ENCODE peak calls at places on chromosomes 12 and 14, in ten cellular contexts. F is HL-60, B is stomach, A is endothelial cell of umbilical vein, T is Panc1, U is suprapubic skin, H is breast epithelium, V is upper lobe of left lung, S is HCT116, D is GM23338. W is an unnamed sample.

GRCh38 chr14:45838597-45838996 is 585.6 kb upstream of the MIS18BP1 start:
- DNase-seq in F (no peak), B (no peak), A (no peak), T (no peak), U (no peak), H (no peak), V (no peak), S (no peak), D (peak), W (no peak)

GRCh38 chr14:88299865-88300264 is 23.2 kb downstream of the KCNK10 start:
- DNase-seq in F (no peak), B (no peak), A (no peak), T (no peak), U (no peak), H (no peak), V (no peak), S (no peak), D (no peak), W (no peak)

GRCh38 chr12:88781909-88782308 is 201.6 kb upstream of the KITLG start:
- DNase-seq in F (no peak), B (no peak), A (no peak), T (no peak), U (no peak), H (no peak), V (no peak), S (no peak), D (no peak), W (no peak)

GRCh38 chr12:125797421-125798175 is 732.4 kb downstream of the AACS start:
- DNase-seq in F (no peak), B (no peak), A (no peak), T (no peak), U (no peak), H (no peak), V (no peak), S (no peak), D (no peak), W (no peak)

GRCh38 chr12:69500631-69501030 is 30.4 kb downstream of the FRS2 start:
- DNase-seq in F (no peak), B (no peak), A (no peak), T (no peak), U (no peak), H (no peak), V (no peak), S (no peak), D (no peak), W (no peak)

GRCh38 chr12:59401862-59402261 is 194.0 kb upstream of the SLC16A7 start:
- DNase-seq in F (no peak), B (no peak), A (no peak), T (no peak), U (no peak), H (no peak), V (no peak), S (no peak), D (no peak), W (no peak)

GRCh38 chr12:5633102-5633501 is 201.2 kb downstream of the NTF3 start:
- DNase-seq in F (no peak), B (no peak), A (no peak), T (no peak), U (no peak), H (no peak), V (no peak), S (no peak), D (no peak), W (no peak)

GRCh38 chr12:116600959-116601358 is 41.8 kb downstream of the MAP1LC3B2 start:
- DNase-seq in F (no peak), B (no peak), A (no peak), T (no peak), U (no peak), H (no peak), V (no peak), S (no peak), D (no peak), W (no peak)

GRCh38 chr14:56801920-56802319 is 8.4 kb downstream of the OTX2 start:
- DNase-seq in F (no peak), B (no peak), A (no peak), T (no peak), U (no peak), H (no peak), V (no peak), S (no peak), D (no peak), W (no peak)

GRCh38 chr14:105525861-105526780 is at the start of gene TMEM121:
- DNase-seq in F (no peak), B (no peak), A (no peak), T (no peak), U (no peak), H (no peak), V (no peak), S (no peak), D (peak), W (peak)

GRCh38 chr12:27434673-27435565 is 11.6 kb upstream of the SMCO2 start:
- DNase-seq in F (peak), B (no peak), A (peak), T (no peak), U (no peak), H (no peak), V (no peak), S (no peak), D (peak), W (no peak)

GRCh38 chr14:30874999-30875787 is 834 bp downstream of the COCH start:
- DNase-seq in F (no peak), B (no peak), A (peak), T (no peak), U (no peak), H (no peak), V (no peak), S (no peak), D (peak), W (peak)

GRCh38 chr14:59268011-59268410 is 79.5 kb downstream of the DAAM1 start:
- DNase-seq in F (no peak), B (no peak), A (peak), T (no peak), U (no peak), H (no peak), V (no peak), S (no peak), D (no peak), W (no peak)

GRCh38 chr12:116303929-116304328 is 26.4 kb upstream of the MED13L start:
- DNase-seq in F (peak), B (no peak), A (no peak), T (no peak), U (no peak), H (no peak), V (no peak), S (no peak), D (no peak), W (no peak)

GRCh38 chr12:27186240-27186839 is 57.7 kb upstream of the STK38L start:
- DNase-seq in F (no peak), B (no peak), A (no peak), T (no peak), U (no peak), H (no peak), V (no peak), S (no peak), D (no peak), W (no peak)

GRCh38 chr14:78325911-78326310 is 155.7 kb downstream of the NRXN3 start:
- DNase-seq in F (no peak), B (no peak), A (no peak), T (no peak), U (no peak), H (no peak), V (no peak), S (no peak), D (no peak), W (no peak)

GRCh38 chr12:52494518-52494917 is 1.5 kb upstream of the KRT6A start:
- DNase-seq in F (no peak), B (no peak), A (no peak), T (no peak), U (no peak), H (no peak), V (peak), S (no peak), D (peak), W (peak)

GRCh38 chr12:58204086-58204485 is 262.7 kb downstream of the ATP23 start:
- DNase-seq in F (no peak), B (no peak), A (peak), T (no peak), U (no peak), H (no peak), V (no peak), S (no peak), D (no peak), W (no peak)

GRCh38 chr12:65232490-65233077 is 45.9 kb upstream of the MSRB3 start:
- DNase-seq in F (no peak), B (no peak), A (peak), T (no peak), U (no peak), H (no peak), V (no peak), S (no peak), D (peak), W (no peak)

GRCh38 chr14:26404927-26405326 is 192.9 kb downstream of the NOVA1 start:
- DNase-seq in F (no peak), B (no peak), A (no peak), T (no peak), U (no peak), H (no peak), V (no peak), S (no peak), D (no peak), W (no peak)

GRCh38 chr12:12182926-12183325 is 83.9 kb downstream of the LRP6 start:
- DNase-seq in F (no peak), B (no peak), A (peak), T (no peak), U (no peak), H (no peak), V (no peak), S (no peak), D (no peak), W (no peak)

DNA sequence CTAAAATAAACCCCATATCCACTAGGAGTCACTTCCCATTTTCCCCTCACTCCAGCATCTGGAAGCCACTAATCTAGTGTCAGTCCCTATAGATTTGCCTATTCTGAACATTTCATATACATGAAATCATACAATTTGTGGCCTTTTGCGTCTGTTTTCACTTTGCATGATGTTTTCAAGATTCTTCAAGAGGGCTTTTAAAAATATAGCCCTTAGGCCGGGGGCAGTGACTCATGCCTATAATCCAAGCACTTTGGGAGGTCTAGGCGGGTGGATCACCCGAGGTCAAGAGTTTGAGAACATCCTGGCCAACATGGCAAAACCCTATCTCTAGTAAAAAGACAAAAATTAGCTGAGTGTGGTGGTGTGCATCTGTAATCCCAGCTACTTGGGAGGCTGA is 104.7 kb downstream of the VEZT start:
- DNase-seq in F (no peak), B (no peak), A (no peak), T (no peak), U (no peak), H (no peak), V (no peak), S (no peak), D (no peak), W (no peak)
- TF ChIP-seq POLR2AphosphoS5 in F (no peak), B (no peak), A (no peak), T (no peak), U (no peak), H (no peak), V (no peak), S (no peak), D (no peak), W (no peak)

DNA sequence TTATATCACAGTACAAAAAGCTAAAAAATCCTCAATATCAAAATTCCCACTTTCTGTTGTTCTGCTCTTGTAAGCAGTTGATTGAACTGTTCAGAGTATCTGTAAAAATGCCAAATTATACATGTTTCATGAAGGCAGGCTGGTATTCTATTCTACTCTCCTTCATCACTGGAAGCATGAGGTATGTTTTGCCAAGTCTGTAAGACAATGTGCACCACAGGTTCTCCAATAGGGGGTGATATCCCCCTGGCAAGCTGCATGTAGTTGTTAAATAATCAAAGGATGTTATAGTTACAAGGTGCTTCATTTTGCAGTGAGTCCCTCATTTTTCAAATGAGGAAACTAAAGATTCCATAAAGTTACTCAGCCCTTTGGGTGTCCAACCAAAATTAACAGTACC is 15.1 kb upstream of the NEK9 start:
- DNase-seq in F (peak), B (no peak), A (peak), T (no peak), U (no peak), H (no peak), V (no peak), S (no peak), D (peak), W (no peak)
- TF ChIP-seq CTCF in F (no peak), B (no peak), A (peak), T (peak), U (no peak), H (peak), V (peak), S (peak), D (peak), W (no peak)

GRCh38 chr12:47753021-47754001 is 5.4 kb downstream of the RAPGEF3 start:
- DNase-seq in F (peak), B (peak), A (peak), T (no peak), U (peak), H (peak), V (peak), S (no peak), D (peak), W (peak)
- TF ChIP-seq POLR2AphosphoS5 in F (no peak), B (no peak), A (peak), T (no peak), U (no peak), H (peak), V (peak), S (peak), D (no peak), W (no peak)

GRCh38 chr14:97943619-97944018 is 1146.4 kb downstream of the VRK1 start:
- DNase-seq in F (no peak), B (no peak), A (no peak), T (no peak), U (no peak), H (no peak), V (no peak), S (no peak), D (no peak), W (no peak)
- TF ChIP-seq CTCF in F (no peak), B (no peak), A (no peak), T (no peak), U (no peak), H (no peak), V (no peak), S (no peak), D (no peak), W (no peak)

GRCh38 chr14:76537912-76538647 is 162.1 kb downstream of the ESRRB start:
- DNase-seq in F (no peak), B (no peak), A (no peak), T (no peak), U (no peak), H (no peak), V (no peak), S (no peak), D (no peak), W (no peak)
- TF ChIP-seq POLR2AphosphoS5 in F (no peak), B (no peak), A (no peak), T (no peak), U (no peak), H (no peak), V (no peak), S (no peak), D (no peak), W (no peak)

DNA sequence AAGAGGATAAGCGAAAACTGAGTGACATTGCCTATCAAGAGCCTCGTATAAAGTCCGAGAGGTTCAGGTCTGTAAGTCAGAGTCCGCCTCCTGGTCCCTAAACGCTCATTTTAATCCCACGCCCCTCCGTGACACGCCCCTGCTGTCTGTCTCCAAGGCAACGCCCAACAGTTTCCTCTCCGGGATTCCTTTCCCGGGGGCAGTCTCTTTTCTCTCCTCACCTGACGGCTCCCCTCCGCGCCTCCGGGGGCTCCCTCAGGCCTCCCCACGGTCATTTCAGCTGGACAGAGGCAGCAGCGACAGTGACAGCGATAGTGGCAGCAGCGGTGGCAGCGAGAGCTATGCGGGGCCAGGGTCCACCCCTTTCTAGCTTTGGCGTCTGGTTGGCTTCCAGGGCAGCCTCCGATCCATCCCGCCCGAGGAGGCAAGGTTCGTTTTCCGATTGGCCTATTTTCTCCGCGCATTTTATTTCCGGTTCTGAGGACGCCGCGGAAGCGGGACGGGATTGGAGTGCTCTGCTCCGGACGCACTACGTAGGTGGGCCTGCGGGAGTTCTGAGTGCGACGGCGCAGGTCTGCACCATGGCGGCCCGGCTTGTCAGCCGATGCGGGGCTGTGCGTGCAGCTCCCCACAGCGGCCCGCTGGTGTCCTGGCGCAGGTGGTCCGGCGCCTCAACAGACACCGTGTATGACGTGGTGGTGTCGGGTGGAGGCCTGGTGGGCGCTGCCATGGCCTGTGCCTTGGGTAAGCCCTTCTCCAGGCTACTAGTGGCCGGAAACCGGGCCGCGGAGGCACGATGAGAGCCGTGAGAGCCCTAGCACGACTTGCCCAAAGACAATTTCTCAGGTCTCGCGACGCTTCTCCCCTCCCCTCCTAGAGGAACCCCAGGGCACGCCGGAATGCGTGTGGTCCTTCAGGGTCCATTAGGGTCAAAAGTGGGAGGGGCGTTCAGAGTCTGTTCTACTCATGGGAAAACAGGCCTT is at the start of the genes COQ6 and FAM161B:
- DNase-seq in F (peak), B (peak), A (peak), T (peak), U (peak), H (peak), V (peak), S (peak), D (peak), W (peak)
- TF ChIP-seq CTCF in F (no peak), B (no peak), A (peak), T (no peak), U (no peak), H (no peak), V (peak), S (no peak), D (peak), W (peak)

GRCh38 chr12:101695698-101696097 is 1.7 kb upstream of the CHPT1 start:
- DNase-seq in F (no peak), B (no peak), A (no peak), T (no peak), U (no peak), H (no peak), V (no peak), S (no peak), D (no peak), W (no peak)

GRCh38 chr12:101697930-101698781 is 716 bp downstream of the CHPT1 start:
- DNase-seq in F (peak), B (peak), A (peak), T (no peak), U (peak), H (no peak), V (peak), S (no peak), D (peak), W (peak)

GRCh38 chr12:101698782-101699347 is 1.4 kb downstream of the CHPT1 start:
- DNase-seq in F (peak), B (no peak), A (no peak), T (no peak), U (no peak), H (no peak), V (no peak), S (no peak), D (no peak), W (no peak)

GRCh38 chr12:101697197-101697929 is at the start of gene CHPT1:
- DNase-seq in F (peak), B (peak), A (peak), T (no peak), U (peak), H (peak), V (peak), S (no peak), D (peak), W (peak)

GRCh38 chr12:101696477-101697196 is 803 bp upstream of the CHPT1 start:
- DNase-seq in F (peak), B (peak), A (no peak), T (no peak), U (peak), H (no peak), V (peak), S (no peak), D (peak), W (peak)
- TF ChIP-seq POLR2AphosphoS5 in F (peak), B (no peak), A (no peak), T (no peak), U (no peak), H (no peak), V (peak), S (no peak), D (no peak), W (no peak)

GRCh38 chr14:54207991-54208520 is 188.8 kb upstream of the CDKN3 start:
- DNase-seq in F (no peak), B (no peak), A (peak), T (no peak), U (no peak), H (no peak), V (no peak), S (no peak), D (no peak), W (no peak)
- TF ChIP-seq CTCF in F (no peak), B (no peak), A (no peak), T (no peak), U (no peak), H (no peak), V (no peak), S (no peak), D (no peak), W (no peak)

GRCh38 chr12:54420766-54421144 is 1.7 kb upstream of the ITGA5 start:
- DNase-seq in F (no peak), B (no peak), A (peak), T (no peak), U (no peak), H (no peak), V (no peak), S (no peak), D (no peak), W (no peak)

GRCh38 chr12:54424232-54424631 is 5.2 kb upstream of the ITGA5 start:
- DNase-seq in F (no peak), B (no peak), A (no peak), T (no peak), U (no peak), H (no peak), V (no peak), S (no peak), D (no peak), W (no peak)

GRCh38 chr12:54419088-54419887 is at the start of gene ITGA5:
- DNase-seq in F (peak), B (peak), A (peak), T (no peak), U (peak), H (peak), V (peak), S (peak), D (peak), W (peak)

GRCh38 chr12:54421175-54421872 is 2.3 kb upstream of the ITGA5 start:
- DNase-seq in F (no peak), B (no peak), A (peak), T (no peak), U (peak), H (no peak), V (no peak), S (no peak), D (no peak), W (peak)

GRCh38 chr12:54421873-54422250 is 2.8 kb upstream of the ITGA5 start:
- DNase-seq in F (no peak), B (no peak), A (peak), T (no peak), U (no peak), H (no peak), V (no peak), S (no peak), D (no peak), W (no peak)
- TF ChIP-seq POLR2AphosphoS5 in F (no peak), B (no peak), A (peak), T (no peak), U (no peak), H (no peak), V (no peak), S (no peak), D (no peak), W (no peak)

W was measured in transverse colon.